ENCODE peak calls at places on chromosomes 12 and 14, in seven cellular contexts. C, B, I, X, U, P and F are unnamed samples.
A peak's percentile ranks its signal among the peaks of the same experiment; 100 is the strongest.

GRCh38 chr12:74292351-74293194 is 245.1 kb upstream of the ATXN7L3B start:
- DNase-seq in U (no peak), B (no peak), X (no peak), P (no peak), C (no peak), I (no peak), F (no peak)

GRCh38 chr12:481422-481821 is 21.7 kb downstream of the B4GALNT3 start:
- DNase-seq in U (peak; percentile 77), P (no peak), C (no peak), X (peak; percentile 69), B (no peak), I (peak; percentile 74), F (peak; percentile 90)

GRCh38 chr14:71856199-71856919 is 75.9 kb upstream of the RGS6 start:
- DNase-seq in I (no peak), C (no peak), P (no peak), X (no peak), B (no peak), U (no peak), F (no peak)

GRCh38 chr12:86838709-86839108 is 582.5 kb upstream of the MGAT4C start:
- DNase-seq in B (no peak), C (no peak), I (no peak), X (no peak), U (no peak), P (no peak), F (no peak)

GRCh38 chr12:111150894-111151293 is 218.0 kb downstream of the PHETA1 start:
- DNase-seq in X (no peak), C (no peak), P (no peak), B (no peak), U (no peak), I (no peak), F (no peak)

GRCh38 chr14:93115920-93116675 is at the start of gene ITPK1:
- DNase-seq in I (peak; percentile 61), U (peak; percentile 55), X (peak; percentile 64), B (peak; percentile 53), P (peak; percentile 55), C (no peak), F (peak; percentile 54)

GRCh38 chr14:65170768-65171251 is 68.5 kb upstream of the MAX start:
- DNase-seq in C (no peak), U (no peak), B (peak; percentile 23), I (peak; percentile 19), P (no peak), X (no peak), F (no peak)

GRCh38 chr12:19038210-19038609 is 91.3 kb upstream of the PLEKHA5 start:
- DNase-seq in B (no peak), X (no peak), P (no peak), U (no peak), C (no peak), I (no peak), F (no peak)

GRCh38 chr12:59595097-59595496 is 732 bp upstream of the SLC16A7 start:
- DNase-seq in B (no peak), C (no peak), P (no peak), X (no peak), U (no peak), I (no peak), F (no peak)

GRCh38 chr12:6851921-6852650 is at the start of gene USP5:
- DNase-seq in C (peak; percentile 100), X (peak; percentile 99), U (peak; percentile 99), B (peak; percentile 98), P (peak; percentile 99), I (peak; percentile 99), F (peak; percentile 100)

GRCh38 chr12:90368081-90368480 is 586.9 kb downstream of the CCER1 start:
- DNase-seq in I (no peak), X (no peak), U (no peak), P (no peak), C (no peak), B (no peak), F (no peak)

GRCh38 chr14:75123991-75124390 is 2.9 kb downstream of the NEK9 start:
- DNase-seq in B (peak; percentile 22), P (no peak), I (no peak), X (no peak), C (peak; percentile 71), U (no peak), F (no peak)

GRCh38 chr12:11540156-11540555 is 109.3 kb upstream of the ETV6 start:
- DNase-seq in B (no peak), U (no peak), P (no peak), I (no peak), C (no peak), X (no peak), F (no peak)

GRCh38 chr12:120586216-120586615 is 5.0 kb upstream of the POP5 start:
- DNase-seq in P (no peak), B (no peak), C (no peak), U (no peak), I (no peak), X (no peak), F (no peak)

GRCh38 chr12:3261782-3262359 is 184.7 kb downstream of the TSPAN9 start:
- DNase-seq in C (no peak), X (no peak), U (no peak), B (no peak), P (no peak), I (no peak), F (no peak)

GRCh38 chr12:60168441-60168840 is 572.6 kb downstream of the SLC16A7 start:
- DNase-seq in C (no peak), B (no peak), I (no peak), X (no peak), P (no peak), U (no peak), F (no peak)

GRCh38 chr14:92577321-92577742 is 63.8 kb downstream of the RIN3 start:
- DNase-seq in B (peak; percentile 42), P (no peak), I (no peak), X (no peak), C (no peak), U (no peak), F (no peak)

GRCh38 chr12:110367209-110367864 is 36.2 kb downstream of the ANAPC7 start:
- DNase-seq in P (no peak), B (no peak), U (no peak), C (no peak), X (no peak), I (no peak), F (no peak)

GRCh38 chr12:78328524-78328923 is 497.8 kb downstream of the NAV3 start:
- DNase-seq in U (no peak), B (no peak), C (no peak), I (no peak), P (no peak), X (no peak), F (no peak)

GRCh38 chr12:78330131-78330530 is 499.4 kb downstream of the NAV3 start:
- DNase-seq in B (no peak), I (no peak), X (no peak), C (no peak), P (no peak), U (no peak), F (no peak)

DNA sequence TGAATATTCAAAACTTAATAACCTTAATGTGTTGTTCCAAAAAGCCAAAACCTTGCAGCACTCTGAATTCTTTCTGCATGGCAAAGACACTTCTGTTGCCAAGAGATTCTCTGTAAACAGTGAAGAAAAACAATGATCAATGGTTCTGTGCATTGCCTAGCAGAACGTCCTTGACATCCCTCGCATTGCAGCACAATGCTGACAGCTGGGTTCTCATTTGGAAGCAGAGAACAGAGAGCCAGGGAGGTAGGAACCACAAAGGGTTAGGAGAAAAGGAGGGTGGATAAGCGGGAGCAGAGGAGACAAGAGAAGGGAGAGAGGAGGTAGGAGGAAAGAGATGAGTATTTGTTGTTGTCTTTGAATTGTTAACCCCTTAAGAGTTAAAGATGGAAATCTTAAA is 501.1 kb downstream of the NAV3 start:
- DNase-seq in B (no peak), C (no peak), P (no peak), I (no peak), U (no peak), X (no peak), F (no peak)
- H3K27ac ChIP-seq in B (no peak overlapping the region), C (no peak overlapping the region), P (no peak overlapping the region), I (no peak overlapping the region), U (no peak overlapping the region), X (no peak overlapping the region), F (no peak overlapping the region)

DNA sequence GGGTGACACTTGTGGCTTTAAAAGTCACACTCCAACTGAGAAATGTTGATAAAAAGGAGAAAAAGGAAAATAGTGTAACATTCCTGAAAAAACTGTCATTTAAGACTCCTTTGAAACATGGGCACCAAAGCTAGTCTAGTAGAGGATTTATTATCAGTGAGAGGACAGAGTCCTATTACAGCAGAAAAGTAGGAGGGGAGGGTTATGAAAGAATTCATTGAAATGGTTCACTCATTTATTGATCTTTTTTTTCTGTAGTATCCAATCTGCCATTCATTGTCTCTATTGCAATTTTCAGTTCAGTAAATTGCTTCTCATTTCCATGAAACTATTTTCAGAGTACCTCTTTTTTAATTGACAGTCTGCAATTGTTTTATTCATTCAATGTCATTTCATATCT is 25.4 kb downstream of the PPM1A start:
- DNase-seq in U (no peak), B (no peak), I (no peak), P (no peak), C (no peak), X (no peak), F (no peak)
- H3K4me1 ChIP-seq in U (peaks cover 86% of the 10 kb centered on the region), B (peaks cover 23% of the 10 kb centered on the region), I (peaks cover 83% of the 10 kb centered on the region), P (no peaks in the 10 kb centered on the region), C (peaks cover 12% of the 10 kb centered on the region), X (peaks cover 82% of the 10 kb centered on the region), F (peaks cover 32% of the 10 kb centered on the region)

GRCh38 chr14:67675219-67675582 is 769 bp upstream of the VTI1B start:
- DNase-seq in C (no peak), U (no peak), P (no peak), B (no peak), X (no peak), I (no peak), F (no peak)

GRCh38 chr14:67680121-67680602 is 5.7 kb upstream of the VTI1B start:
- DNase-seq in X (no peak), I (no peak), U (no peak), C (no peak), B (no peak), P (no peak), F (no peak)

GRCh38 chr14:67673451-67673850 is 981 bp downstream of the VTI1B start:
- DNase-seq in C (no peak), P (no peak), U (no peak), I (no peak), B (no peak), X (no peak), F (no peak)

GRCh38 chr14:67674139-67674479 is 323 bp downstream of the VTI1B start:
- DNase-seq in C (peak; percentile 80), P (peak; percentile 70), X (peak; percentile 74), I (peak; percentile 75), B (peak; percentile 61), U (peak; percentile 75), F (peak; percentile 85)

GRCh38 chr14:67674480-67675218 is at the start of gene VTI1B:
- DNase-seq in P (peak; percentile 82), X (peak; percentile 84), U (peak; percentile 85), C (peak; percentile 83), I (peak; percentile 85), B (peak; percentile 78), F (peak; percentile 88)
- TF ChIP-seq CTCF in P (no peak), X (peak; percentile 22), U (peak; percentile 24), C (no peak), I (no peak), B (no peak), F (no peak)

DNA sequence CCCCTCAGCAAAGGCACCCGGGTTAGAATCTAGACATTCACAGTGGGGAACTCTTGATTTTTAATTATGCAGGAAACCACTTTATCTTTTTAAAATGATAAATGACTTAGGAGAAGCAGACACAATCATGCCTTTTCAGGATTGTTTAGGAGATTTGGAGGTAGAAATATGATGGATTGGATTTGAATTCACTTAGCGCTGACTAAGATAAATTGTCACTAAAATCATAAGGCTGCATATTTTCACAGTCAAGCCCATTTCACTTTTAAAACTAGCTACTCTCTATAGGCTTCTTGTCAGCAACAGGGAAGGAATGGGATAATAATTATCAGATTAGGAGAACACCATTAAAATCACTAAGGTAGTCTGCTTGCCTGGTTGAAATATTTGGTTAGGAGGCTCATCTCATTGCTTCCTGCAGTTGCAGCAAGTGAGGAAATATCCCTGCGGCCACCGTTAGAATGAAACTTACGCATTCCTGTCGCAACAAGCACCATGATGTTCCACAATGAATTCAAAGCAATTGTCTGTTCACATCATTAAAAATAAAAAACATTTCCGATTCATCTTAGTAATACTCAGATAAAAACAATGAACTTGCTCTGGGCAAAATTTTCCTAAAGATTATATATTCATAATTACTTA is 31.9 kb downstream of the DACT1 start:
- DNase-seq in C (no peak), X (no peak), B (no peak), P (no peak), U (no peak), I (no peak), F (no peak)
- H3K27ac ChIP-seq in C (no peak overlapping the region), X (no peak overlapping the region), B (no peak overlapping the region), P (no peak overlapping the region), U (no peak overlapping the region), I (no peak overlapping the region), F (no peak overlapping the region)